ENCODE peak calls at places on chromosome 2, in six cellular contexts. I, W, T, M, K and O are unnamed samples.

GRCh38 chr2:121721926-121722325 is 14.7 kb downstream of the NIFK start:
- DNase-seq in I (no peak), W (no peak), T (no peak), M (no peak), K (no peak), O (peak)

GRCh38 chr2:192184349-192184748 is 10.4 kb downstream of the TMEFF2 start:
- DNase-seq in I (no peak), W (no peak), T (no peak), M (no peak), K (no peak), O (no peak)

GRCh38 chr2:168633895-168634294 is 168.5 kb upstream of the NOSTRIN start:
- DNase-seq in I (no peak), W (no peak), T (no peak), M (no peak), K (no peak), O (no peak)

GRCh38 chr2:88161446-88161845 is 8.7 kb upstream of the THNSL2 start:
- DNase-seq in I (no peak), W (no peak), T (no peak), M (no peak), K (no peak), O (no peak)

GRCh38 chr2:234643407-234643806 is 146.5 kb upstream of the ARL4C start:
- DNase-seq in I (no peak), W (no peak), T (no peak), M (peak), K (no peak), O (no peak)

GRCh38 chr2:181570833-181571661 is 85.9 kb downstream of the CERKL start:
- DNase-seq in I (no peak), W (no peak), T (no peak), M (no peak), K (peak), O (peak)

GRCh38 chr2:28955492-28955891 is 25.6 kb upstream of the TOGARAM2 start:
- DNase-seq in I (no peak), W (no peak), T (no peak), M (no peak), K (no peak), O (no peak)

GRCh38 chr2:173963323-173963816 is 1.8 kb downstream of the SP3 start:
- DNase-seq in I (no peak), W (no peak), T (peak), M (no peak), K (peak), O (peak)

GRCh38 chr2:219387284-219388126 is at the start of gene DNPEP:
- DNase-seq in I (peak), W (peak), T (peak), M (peak), K (peak), O (peak)

GRCh38 chr2:38494394-38494793 is 108.3 kb downstream of the HNRNPLL start:
- DNase-seq in I (no peak), W (no peak), T (no peak), M (no peak), K (no peak), O (no peak)

GRCh38 chr2:238104521-238105311 is 4.6 kb downstream of the ESPNL start:
- DNase-seq in I (peak), W (no peak), T (no peak), M (no peak), K (no peak), O (no peak)

GRCh38 chr2:109487237-109487869 is 126.4 kb downstream of the SEPTIN10 start:
- DNase-seq in I (no peak), W (no peak), T (no peak), M (no peak), K (peak), O (no peak)

GRCh38 chr2:157328133-157328532 is 2.5 kb upstream of the ERMN start:
- DNase-seq in I (no peak), W (no peak), T (no peak), M (no peak), K (no peak), O (no peak)

GRCh38 chr2:45993476-45993991 is 303.7 kb upstream of the EPAS1 start:
- DNase-seq in I (peak), W (peak), T (peak), M (peak), K (peak), O (peak)

GRCh38 chr2:111900859-111901258 is 2.5 kb downstream of the MERTK start:
- DNase-seq in I (peak), W (no peak), T (peak), M (no peak), K (peak), O (peak)

DNA sequence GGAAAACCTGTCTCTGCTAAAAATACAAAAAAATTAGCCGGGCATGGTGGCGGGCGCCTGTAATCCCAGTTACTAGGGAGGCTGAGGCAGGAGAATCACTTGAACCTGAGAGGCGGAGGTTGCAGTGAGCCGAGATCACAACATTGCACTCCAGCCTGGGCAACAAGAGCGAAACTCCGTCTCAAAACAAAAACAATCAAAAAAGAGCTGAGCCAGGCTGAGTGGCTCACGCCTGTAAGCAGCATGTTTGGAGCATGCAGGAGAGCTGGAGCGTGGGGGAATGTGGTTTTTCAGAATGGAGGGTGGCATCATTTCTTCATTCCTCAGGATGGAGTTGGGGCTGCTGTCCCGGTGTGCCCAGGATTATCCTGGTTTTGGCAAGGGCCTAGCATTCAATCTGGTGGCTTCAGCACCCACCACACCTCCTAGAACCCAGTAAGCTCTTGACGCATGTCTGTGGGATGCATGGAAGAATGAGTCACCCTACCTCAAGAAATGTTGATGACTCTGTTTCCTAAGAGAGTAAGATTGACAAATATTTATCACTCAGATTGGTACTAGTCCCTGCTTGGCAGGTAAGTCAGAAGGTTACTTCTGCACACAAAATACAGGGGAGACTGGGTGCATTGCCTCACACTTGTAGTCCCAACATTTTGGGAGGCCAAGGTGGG is 90.2 kb upstream of the ODC1 start:
- DNase-seq in I (no peak), W (no peak), T (peak), M (peak), K (no peak), O (peak)
- TF ChIP-seq MAX in I (no peak), W (no peak), T (no peak), M (no peak), K (no peak), O (no peak)

GRCh38 chr2:165016772-165017411 is 61.6 kb upstream of the SLC38A11 start:
- DNase-seq in I (peak), W (no peak), T (peak), M (peak), K (peak), O (peak)

GRCh38 chr2:165011199-165011598 is 55.9 kb upstream of the SLC38A11 start:
- DNase-seq in I (no peak), W (no peak), T (no peak), M (no peak), K (no peak), O (no peak)

GRCh38 chr2:165018207-165018606 is 62.9 kb upstream of the SLC38A11 start:
- DNase-seq in I (peak), W (no peak), T (no peak), M (no peak), K (no peak), O (no peak)

GRCh38 chr2:165013944-165014619 is 58.8 kb upstream of the SLC38A11 start:
- DNase-seq in I (no peak), W (no peak), T (no peak), M (no peak), K (no peak), O (no peak)

DNA sequence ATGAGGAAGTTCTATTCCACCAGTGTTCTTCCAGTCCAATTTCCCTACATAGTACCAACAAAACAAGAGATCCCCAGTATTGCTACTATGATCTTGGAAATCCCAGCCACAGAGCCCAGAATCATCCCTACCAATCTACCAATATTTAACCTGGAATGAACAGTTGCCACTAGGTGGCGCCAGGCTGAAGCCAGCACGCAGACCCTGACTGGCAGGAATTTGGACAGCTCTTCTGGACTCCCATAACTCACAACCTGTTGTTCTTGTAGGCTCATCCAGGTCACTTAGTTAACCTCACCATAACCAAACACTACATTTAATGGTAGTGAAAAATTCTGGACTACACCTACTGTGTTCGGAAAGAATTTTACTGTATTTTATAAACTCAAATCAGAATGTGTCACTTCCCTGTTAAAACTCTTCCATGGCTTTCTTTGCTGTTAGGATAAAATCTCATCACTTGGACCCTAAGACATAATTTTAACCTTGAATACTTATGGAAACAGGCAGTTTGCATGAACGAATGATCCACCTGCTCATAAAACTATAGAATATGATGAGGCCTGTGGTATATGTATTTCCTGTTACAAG is 59.8 kb upstream of the SLC38A11 start:
- DNase-seq in I (peak), W (peak), T (peak), M (peak), K (peak), O (peak)
- TF ChIP-seq CTCF in I (peak), W (peak), T (peak), M (peak), K (peak), O (peak)

DNA sequence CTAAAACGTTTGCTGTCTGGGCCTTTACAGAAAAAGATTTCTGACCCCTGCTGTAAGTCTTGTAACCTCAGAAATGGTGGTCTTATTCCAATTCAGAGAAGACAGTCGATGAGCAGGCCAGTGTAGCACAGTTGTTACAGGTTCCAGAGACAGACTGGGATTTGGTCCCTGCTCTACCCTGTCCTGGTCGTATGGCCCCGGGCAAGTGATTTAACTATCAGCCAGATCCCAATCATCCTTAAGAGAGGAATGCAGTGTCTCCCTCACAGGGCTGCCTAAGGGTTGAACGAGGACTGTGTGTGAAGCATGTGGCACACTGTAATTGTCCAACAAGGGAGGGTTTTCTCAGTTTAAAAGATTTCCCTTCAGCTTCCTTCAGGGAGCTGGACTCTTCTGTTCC is 47.2 kb downstream of the HK2 start:
- DNase-seq in I (no peak), W (no peak), T (no peak), M (no peak), K (no peak), O (no peak)
- TF ChIP-seq MAX in I (no peak), W (no peak), T (no peak), M (no peak), K (no peak), O (no peak)

DNA sequence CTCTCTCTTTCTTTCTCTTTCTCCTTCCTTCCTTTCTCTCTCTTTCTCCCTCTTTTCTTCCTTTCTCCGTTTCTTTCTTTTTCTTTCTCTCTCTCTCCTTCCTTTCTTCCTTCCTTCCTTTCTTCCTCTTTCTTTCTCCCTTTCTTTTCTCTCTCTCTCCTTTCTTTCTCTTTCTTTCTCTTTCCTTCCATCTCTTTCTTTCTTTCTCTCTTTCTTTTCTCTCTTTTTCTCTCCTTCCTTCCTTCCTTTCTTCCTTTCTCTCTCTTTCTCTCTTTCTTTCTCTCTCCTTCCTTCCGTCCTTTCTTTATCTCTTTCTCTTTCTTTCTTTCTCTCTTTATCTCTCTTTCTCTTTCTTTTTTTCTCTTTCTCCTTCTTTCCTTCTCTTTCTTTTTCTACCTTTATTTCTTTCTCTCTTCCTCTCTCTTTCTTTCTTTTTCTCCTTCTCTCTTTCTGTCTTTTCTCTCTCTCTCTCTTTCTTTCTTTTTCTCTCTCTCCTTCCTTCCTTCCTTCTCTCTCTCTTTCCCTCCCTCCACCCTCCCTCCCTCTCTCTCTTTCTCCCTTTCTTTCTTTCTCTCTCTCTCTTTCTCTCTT is 32.3 kb upstream of the ODC1 start:
- DNase-seq in I (no peak), W (no peak), T (no peak), M (no peak), K (no peak), O (no peak)
- TF ChIP-seq CTCF in I (no peak), W (no peak), T (no peak), M (no peak), K (no peak), O (no peak)

GRCh38 chr2:221097949-221098348 is 474.2 kb downstream of the EPHA4 start:
- DNase-seq in I (no peak), W (no peak), T (no peak), M (no peak), K (no peak), O (no peak)
- TF ChIP-seq MAX in I (no peak), W (no peak), T (no peak), M (no peak), K (no peak), O (no peak)